ENCODE peak calls at places on chromosomes 4 and X, in seven cellular contexts. One of them, this sample, is unnamed.

GRCh38 chrX:133676344-133677122 is 261.2 kb upstream of the GPC4 start:
- DNase-seq in NCI-H1930: no peak
- DNase-seq in germinal center: no peak
- DNase-seq in B cell: no peak
- DNase-seq in CD4-positive, alpha-beta T cell: no peak
- DNase-seq in endothelial cell: no peak
- DNase-seq in head of caudate nucleus: no peak
- DNase-seq in this sample: no peak

GRCh38 chr4:81566076-81566663 is 94.5 kb upstream of the RASGEF1B start:
- DNase-seq in NCI-H1930: no peak
- DNase-seq in endothelial cell: no peak
- DNase-seq in B cell: no peak
- DNase-seq in CD4-positive, alpha-beta T cell: no peak
- DNase-seq in germinal center: no peak
- DNase-seq in head of caudate nucleus: no peak
- DNase-seq in this sample: no peak

GRCh38 chrX:53435997-53436396 is 1.8 kb upstream of the HSD17B10 start:
- DNase-seq in NCI-H1930: peak
- DNase-seq in CD4-positive, alpha-beta T cell: peak
- DNase-seq in B cell: peak
- DNase-seq in germinal center: peak
- DNase-seq in endothelial cell: peak
- DNase-seq in head of caudate nucleus: peak
- DNase-seq in this sample: no peak

GRCh38 chr4:132001542-132001941 is 1147.6 kb upstream of the PCDH10 start:
- DNase-seq in germinal center: no peak
- DNase-seq in NCI-H1930: no peak
- DNase-seq in CD4-positive, alpha-beta T cell: no peak
- DNase-seq in head of caudate nucleus: no peak
- DNase-seq in endothelial cell: no peak
- DNase-seq in B cell: no peak
- DNase-seq in this sample: no peak

GRCh38 chr4:146132445-146132844 is 43.1 kb upstream of the LSM6 start:
- DNase-seq in head of caudate nucleus: no peak
- DNase-seq in NCI-H1930: no peak
- DNase-seq in germinal center: no peak
- DNase-seq in endothelial cell: no peak
- DNase-seq in B cell: no peak
- DNase-seq in CD4-positive, alpha-beta T cell: no peak
- DNase-seq in this sample: peak

GRCh38 chr4:105387466-105387865 is 86.4 kb downstream of the PPA2 start:
- DNase-seq in head of caudate nucleus: no peak
- DNase-seq in endothelial cell: no peak
- DNase-seq in B cell: no peak
- DNase-seq in germinal center: no peak
- DNase-seq in NCI-H1930: peak
- DNase-seq in CD4-positive, alpha-beta T cell: no peak
- DNase-seq in this sample: no peak

GRCh38 chrX:19578956-19579355 is 63.6 kb upstream of the MAP3K15 start:
- DNase-seq in head of caudate nucleus: no peak
- DNase-seq in endothelial cell: no peak
- DNase-seq in B cell: no peak
- DNase-seq in germinal center: no peak
- DNase-seq in NCI-H1930: no peak
- DNase-seq in CD4-positive, alpha-beta T cell: no peak
- DNase-seq in this sample: no peak

GRCh38 chrX:17377795-17378194 is 2.8 kb downstream of the NHS start:
- DNase-seq in head of caudate nucleus: no peak
- DNase-seq in endothelial cell: no peak
- DNase-seq in B cell: no peak
- DNase-seq in CD4-positive, alpha-beta T cell: no peak
- DNase-seq in NCI-H1930: no peak
- DNase-seq in germinal center: no peak
- DNase-seq in this sample: no peak

This sample was measured in GM12891.